ENCODE peak calls at places on chromosomes 4 and X, in five cellular contexts. One of them, this sample, is unnamed. For H3K4me1, H3K36me3 and H3K27me3, the result is how much of the 10 kb centered on the place peaks cover.

GRCh38 chr4:177239475-177239874 is 70.2 kb upstream of the NEIL3 start:
- DNase-seq in heart left ventricle: no peak
- DNase-seq in effector memory CD4-positive, alpha-beta T cell: no peak
- DNase-seq in ovary: no peak
- DNase-seq in body of pancreas: no peak
- DNase-seq in this sample: no peak

GRCh38 chr4:16508968-16509367 is 282.7 kb upstream of the TAPT1 start:
- DNase-seq in ovary: no peak
- DNase-seq in body of pancreas: no peak
- DNase-seq in effector memory CD4-positive, alpha-beta T cell: no peak
- DNase-seq in heart left ventricle: no peak
- DNase-seq in this sample: no peak

GRCh38 chr4:80619070-80619674 is 283.6 kb downstream of the CFAP299 start:
- DNase-seq in body of pancreas: no peak
- DNase-seq in effector memory CD4-positive, alpha-beta T cell: no peak
- DNase-seq in ovary: no peak
- DNase-seq in heart left ventricle: no peak
- DNase-seq in this sample: no peak

GRCh38 chrX:149860445-149860844 is 20.5 kb upstream of the MAGEA8 start:
- DNase-seq in body of pancreas: no peak
- DNase-seq in heart left ventricle: no peak
- DNase-seq in effector memory CD4-positive, alpha-beta T cell: no peak
- DNase-seq in ovary: no peak
- DNase-seq in this sample: no peak

GRCh38 chr4:110878413-110878812 is 255.5 kb upstream of the PITX2 start:
- DNase-seq in heart left ventricle: no peak
- DNase-seq in body of pancreas: no peak
- DNase-seq in ovary: no peak
- DNase-seq in effector memory CD4-positive, alpha-beta T cell: no peak
- DNase-seq in this sample: no peak

GRCh38 chrX:133722756-133723155 is 262.6 kb downstream of the GPC3 start:
- DNase-seq in ovary: no peak
- DNase-seq in body of pancreas: no peak
- DNase-seq in effector memory CD4-positive, alpha-beta T cell: no peak
- DNase-seq in heart left ventricle: no peak
- DNase-seq in this sample: no peak

GRCh38 chrX:72270316-72270866 is 6.7 kb downstream of the RPS4X start:
- DNase-seq in ovary: no peak
- DNase-seq in body of pancreas: no peak
- DNase-seq in heart left ventricle: no peak
- DNase-seq in effector memory CD4-positive, alpha-beta T cell: no peak
- DNase-seq in this sample: no peak

GRCh38 chrX:101539116-101539515 is 11.2 kb upstream of the ARMCX1 start:
- DNase-seq in ovary: no peak
- DNase-seq in heart left ventricle: no peak
- DNase-seq in body of pancreas: no peak
- DNase-seq in effector memory CD4-positive, alpha-beta T cell: no peak
- DNase-seq in this sample: no peak

GRCh38 chr4:145613546-145614234 is 5.5 kb upstream of the MMAA start:
- DNase-seq in ovary: no peak
- DNase-seq in effector memory CD4-positive, alpha-beta T cell: no peak
- DNase-seq in heart left ventricle: no peak
- DNase-seq in body of pancreas: no peak
- DNase-seq in this sample: no peak

GRCh38 chrX:13059676-13060499 is 15.5 kb upstream of the FAM9C start:
- DNase-seq in body of pancreas: no peak
- DNase-seq in effector memory CD4-positive, alpha-beta T cell: no peak
- DNase-seq in ovary: no peak
- DNase-seq in heart left ventricle: no peak
- DNase-seq in this sample: no peak

GRCh38 chr4:17276821-17277220 is 235.1 kb downstream of the QDPR start:
- DNase-seq in heart left ventricle: peak
- DNase-seq in ovary: peak
- DNase-seq in effector memory CD4-positive, alpha-beta T cell: no peak
- DNase-seq in body of pancreas: peak
- DNase-seq in this sample: no peak

GRCh38 chr4:86664959-86665358 is 70.8 kb downstream of the PTPN13 start:
- DNase-seq in effector memory CD4-positive, alpha-beta T cell: no peak
- DNase-seq in heart left ventricle: no peak
- DNase-seq in body of pancreas: no peak
- DNase-seq in ovary: no peak
- DNase-seq in this sample: no peak

GRCh38 chr4:1240721-1241465 is 8.0 kb downstream of the CTBP1 start:
- DNase-seq in effector memory CD4-positive, alpha-beta T cell: no peak
- DNase-seq in heart left ventricle: peak
- DNase-seq in ovary: peak
- DNase-seq in body of pancreas: no peak
- DNase-seq in this sample: no peak

GRCh38 chr4:52870225-52870624 is 8.1 kb downstream of the RASL11B start:
- DNase-seq in body of pancreas: no peak
- DNase-seq in effector memory CD4-positive, alpha-beta T cell: no peak
- DNase-seq in heart left ventricle: no peak
- DNase-seq in ovary: no peak
- DNase-seq in this sample: no peak
- H3K4me1 ChIP-seq in body of pancreas: under half
- H3K4me1 ChIP-seq in effector memory CD4-positive, alpha-beta T cell: under half
- H3K4me1 ChIP-seq in heart left ventricle: half or more
- H3K4me1 ChIP-seq in ovary: under half
- H3K4me1 ChIP-seq in this sample: under half

DNA sequence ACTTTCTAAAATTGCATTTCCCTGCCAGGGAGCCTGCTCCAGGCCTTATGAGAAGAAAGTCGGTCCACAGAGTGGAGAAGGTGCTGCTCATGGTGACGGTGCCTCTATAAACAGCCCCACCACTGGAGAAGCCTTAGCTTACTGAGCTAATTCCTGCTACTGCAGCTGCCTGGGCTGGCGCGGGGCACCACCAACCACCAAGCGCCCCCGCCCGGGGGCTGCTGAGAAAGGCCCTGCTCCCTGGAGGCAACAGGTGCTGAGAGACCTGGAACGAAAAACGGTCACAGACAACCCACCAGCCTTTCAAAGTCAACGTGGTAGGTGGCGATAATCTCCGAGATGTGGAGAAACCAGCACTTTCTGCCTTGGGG is 2.9 kb downstream of the HCFC1 start:
- DNase-seq in effector memory CD4-positive, alpha-beta T cell: no peak
- DNase-seq in ovary: no peak
- DNase-seq in heart left ventricle: no peak
- DNase-seq in body of pancreas: no peak
- DNase-seq in this sample: peak
- H3K36me3 ChIP-seq in effector memory CD4-positive, alpha-beta T cell: under half
- H3K36me3 ChIP-seq in ovary: under half
- H3K36me3 ChIP-seq in heart left ventricle: under half
- H3K36me3 ChIP-seq in body of pancreas: under half
- H3K36me3 ChIP-seq in this sample: under half

GRCh38 chrX:31356501-31357263 is 284.8 kb upstream of the FTHL17 start:
- DNase-seq in body of pancreas: no peak
- DNase-seq in effector memory CD4-positive, alpha-beta T cell: no peak
- DNase-seq in ovary: no peak
- DNase-seq in heart left ventricle: no peak
- DNase-seq in this sample: no peak
- H3K27me3 ChIP-seq in body of pancreas: under half
- H3K27me3 ChIP-seq in effector memory CD4-positive, alpha-beta T cell: under half
- H3K27me3 ChIP-seq in ovary: under half
- H3K27me3 ChIP-seq in heart left ventricle: under half
- H3K27me3 ChIP-seq in this sample: under half

DNA sequence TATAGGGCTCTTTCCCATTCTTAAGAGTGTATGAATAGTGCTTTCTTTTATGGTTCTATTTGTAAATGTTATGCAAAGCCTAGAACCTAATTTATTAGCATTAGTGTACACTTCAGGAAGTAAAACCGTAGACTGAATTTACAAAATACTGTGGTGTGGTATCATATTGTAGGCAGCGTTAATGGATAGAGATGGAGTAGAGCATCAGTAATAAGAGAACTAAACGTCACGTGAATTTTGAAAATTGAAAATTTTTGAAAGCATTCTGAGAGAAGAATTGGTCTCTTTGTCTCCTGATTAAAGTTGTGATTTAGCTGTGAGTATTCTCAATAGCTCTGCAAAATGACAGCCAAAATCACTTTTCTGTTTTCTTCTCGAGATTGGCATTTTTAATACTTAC is 2.9 kb downstream of the STIM2 start:
- DNase-seq in ovary: no peak
- DNase-seq in body of pancreas: no peak
- DNase-seq in heart left ventricle: no peak
- DNase-seq in effector memory CD4-positive, alpha-beta T cell: no peak
- DNase-seq in this sample: no peak
- H3K4me1 ChIP-seq in ovary: under half
- H3K4me1 ChIP-seq in body of pancreas: half or more
- H3K4me1 ChIP-seq in heart left ventricle: under half
- H3K4me1 ChIP-seq in effector memory CD4-positive, alpha-beta T cell: half or more
- H3K4me1 ChIP-seq in this sample: half or more

GRCh38 chr4:55075823-55076418 is 49.5 kb downstream of the KDR start:
- DNase-seq in ovary: no peak
- DNase-seq in body of pancreas: no peak
- DNase-seq in heart left ventricle: no peak
- DNase-seq in effector memory CD4-positive, alpha-beta T cell: no peak
- DNase-seq in this sample: no peak

GRCh38 chr4:55077577-55077976 is 47.8 kb downstream of the KDR start:
- DNase-seq in heart left ventricle: no peak
- DNase-seq in body of pancreas: no peak
- DNase-seq in effector memory CD4-positive, alpha-beta T cell: no peak
- DNase-seq in ovary: no peak
- DNase-seq in this sample: no peak

GRCh38 chr4:55079451-55080173 is 45.8 kb downstream of the KDR start:
- DNase-seq in effector memory CD4-positive, alpha-beta T cell: no peak
- DNase-seq in body of pancreas: no peak
- DNase-seq in ovary: no peak
- DNase-seq in heart left ventricle: no peak
- DNase-seq in this sample: no peak

GRCh38 chr4:55080174-55080865 is 45.1 kb downstream of the KDR start:
- DNase-seq in body of pancreas: no peak
- DNase-seq in effector memory CD4-positive, alpha-beta T cell: no peak
- DNase-seq in heart left ventricle: no peak
- DNase-seq in ovary: no peak
- DNase-seq in this sample: no peak

DNA sequence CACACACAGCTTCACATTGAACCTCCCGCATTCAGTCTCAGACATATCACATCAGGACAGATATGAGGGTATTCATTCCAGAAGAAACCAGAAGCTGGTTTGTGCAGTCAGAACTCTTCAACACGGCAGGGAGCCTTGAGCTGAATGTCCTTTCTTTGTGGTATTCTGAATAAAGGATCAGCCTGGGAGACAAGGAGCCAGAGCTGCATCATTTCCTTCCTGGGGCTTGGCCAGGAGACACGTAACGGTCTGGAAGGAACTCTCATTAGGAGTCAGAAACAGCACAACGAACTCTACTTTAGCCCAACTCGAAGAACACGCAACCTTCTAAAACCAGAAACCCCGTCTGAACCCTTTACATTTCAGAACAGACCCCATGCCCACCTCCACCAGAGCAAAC is 46.4 kb downstream of the KDR start:
- DNase-seq in effector memory CD4-positive, alpha-beta T cell: no peak
- DNase-seq in body of pancreas: peak
- DNase-seq in ovary: no peak
- DNase-seq in heart left ventricle: peak
- DNase-seq in this sample: no peak
- H3K36me3 ChIP-seq in effector memory CD4-positive, alpha-beta T cell: under half
- H3K36me3 ChIP-seq in body of pancreas: under half
- H3K36me3 ChIP-seq in ovary: under half
- H3K36me3 ChIP-seq in heart left ventricle: under half
- H3K36me3 ChIP-seq in this sample: under half

DNA sequence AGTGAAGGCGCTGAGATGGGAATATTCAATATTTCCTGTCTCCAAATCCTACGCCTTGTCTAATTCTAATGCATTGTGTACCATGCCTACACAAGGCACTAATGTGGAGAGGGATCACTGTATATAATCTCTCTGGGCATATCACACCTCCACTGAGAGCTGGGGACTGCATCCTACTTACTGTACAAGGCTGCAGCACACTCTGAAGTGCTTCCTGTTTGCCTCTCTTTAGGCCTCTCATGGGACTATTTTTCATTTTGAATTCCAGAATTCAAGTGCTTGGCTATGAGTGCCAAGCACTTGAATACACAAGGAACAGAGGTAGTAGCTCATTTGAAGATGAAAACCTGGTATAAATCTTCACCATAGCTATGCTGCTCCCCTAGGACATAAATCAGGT is 229.6 kb upstream of the MBNL3 start:
- DNase-seq in ovary: no peak
- DNase-seq in body of pancreas: no peak
- DNase-seq in effector memory CD4-positive, alpha-beta T cell: no peak
- DNase-seq in heart left ventricle: no peak
- DNase-seq in this sample: no peak
- H3K27me3 ChIP-seq in ovary: under half
- H3K27me3 ChIP-seq in body of pancreas: under half
- H3K27me3 ChIP-seq in effector memory CD4-positive, alpha-beta T cell: under half
- H3K27me3 ChIP-seq in heart left ventricle: under half
- H3K27me3 ChIP-seq in this sample: under half

GRCh38 chr4:137531951-137532868 is at the start of gene PCDH18:
- DNase-seq in effector memory CD4-positive, alpha-beta T cell: no peak
- DNase-seq in body of pancreas: peak
- DNase-seq in ovary: peak
- DNase-seq in heart left ventricle: peak
- DNase-seq in this sample: no peak
- H3K4me1 ChIP-seq in effector memory CD4-positive, alpha-beta T cell: under half
- H3K4me1 ChIP-seq in body of pancreas: under half
- H3K4me1 ChIP-seq in ovary: under half
- H3K4me1 ChIP-seq in heart left ventricle: under half
- H3K4me1 ChIP-seq in this sample: under half

DNA sequence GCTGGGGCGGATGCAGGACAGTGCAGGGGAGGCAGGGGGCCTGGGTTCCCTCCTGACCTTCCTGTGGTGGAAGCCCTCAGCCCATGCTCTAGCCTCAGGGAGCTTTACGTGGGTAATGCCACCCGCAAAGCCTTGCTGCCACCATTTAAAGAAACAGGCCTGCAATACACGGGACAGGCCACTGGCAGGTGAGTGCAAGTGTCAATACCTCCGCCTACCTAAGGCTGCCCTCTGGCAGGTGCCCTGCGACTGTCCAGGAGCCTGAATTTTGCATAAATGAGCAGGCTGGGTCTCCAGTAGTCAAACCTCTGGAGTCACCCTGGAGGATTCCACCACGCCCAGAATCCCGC is 5.9 kb downstream of the CRMP1 start:
- DNase-seq in ovary: no peak
- DNase-seq in body of pancreas: no peak
- DNase-seq in heart left ventricle: no peak
- DNase-seq in effector memory CD4-positive, alpha-beta T cell: no peak
- DNase-seq in this sample: no peak
- H3K36me3 ChIP-seq in ovary: under half
- H3K36me3 ChIP-seq in body of pancreas: under half
- H3K36me3 ChIP-seq in heart left ventricle: under half
- H3K36me3 ChIP-seq in effector memory CD4-positive, alpha-beta T cell: under half
- H3K36me3 ChIP-seq in this sample: under half

GRCh38 chr4:6405417-6405747 is 67.0 kb downstream of the PPP2R2C start:
- DNase-seq in heart left ventricle: peak
- DNase-seq in body of pancreas: no peak
- DNase-seq in effector memory CD4-positive, alpha-beta T cell: no peak
- DNase-seq in ovary: no peak
- DNase-seq in this sample: no peak
- H3K27me3 ChIP-seq in heart left ventricle: under half
- H3K27me3 ChIP-seq in body of pancreas: under half
- H3K27me3 ChIP-seq in effector memory CD4-positive, alpha-beta T cell: under half
- H3K27me3 ChIP-seq in ovary: under half
- H3K27me3 ChIP-seq in this sample: under half

GRCh38 chrX:79409657-79410056 is 42.5 kb upstream of the ITM2A start:
- DNase-seq in effector memory CD4-positive, alpha-beta T cell: no peak
- DNase-seq in heart left ventricle: no peak
- DNase-seq in ovary: no peak
- DNase-seq in body of pancreas: no peak
- DNase-seq in this sample: no peak
- H3K4me1 ChIP-seq in effector memory CD4-positive, alpha-beta T cell: under half
- H3K4me1 ChIP-seq in heart left ventricle: under half
- H3K4me1 ChIP-seq in ovary: under half
- H3K4me1 ChIP-seq in body of pancreas: under half
- H3K4me1 ChIP-seq in this sample: under half